ENCODE peak calls at places on chromosomes 13 and 19, in seven cellular contexts. K is mesenchymal stem cell, N is IMR-90, O is H9, R is trophoblast cell, M is neuronal stem cell, G is H1. X is an unnamed sample.

GRCh38 chr13:59863621-59864020 is 300.1 kb downstream of the DIAPH3 start:
- DNase-seq in K (no peak), N (no peak), O (no peak), R (no peak), M (no peak), G (no peak), X (no peak)

GRCh38 chr13:112683581-112683980 is 6.3 kb upstream of the ATP11A start:
- DNase-seq in K (no peak), N (no peak), O (no peak), R (no peak), M (no peak), G (no peak), X (no peak)

GRCh38 chr19:42442833-42443232 is at the start of gene CXCL17:
- DNase-seq in K (no peak), N (no peak), O (no peak), R (no peak), M (no peak), G (no peak), X (no peak)

GRCh38 chr19:49355890-49356289 is 6.3 kb downstream of the TEAD2 start:
- DNase-seq in K (no peak), N (no peak), O (no peak), R (no peak), M (no peak), G (no peak), X (no peak)

GRCh38 chr13:25691654-25692053 is 319.9 kb downstream of the ATP8A2 start:
- DNase-seq in K (no peak), N (no peak), O (no peak), R (no peak), M (no peak), G (no peak), X (no peak)

GRCh38 chr19:50300814-50301606 is 28.2 kb downstream of the KCNC3 start:
- DNase-seq in K (peak; percentile 49), N (peak; percentile 79), O (no peak), R (no peak), M (no peak), G (no peak), X (no peak)

GRCh38 chr13:111558700-111559088 is 238.3 kb downstream of the TEX29 start:
- DNase-seq in K (no peak), N (no peak), O (no peak), R (no peak), M (no peak), G (no peak), X (no peak)

GRCh38 chr19:1424182-1424955 is 13.8 kb upstream of the RPS15 start:
- DNase-seq in K (no peak), N (no peak), O (no peak), R (no peak), M (no peak), G (no peak), X (no peak)

GRCh38 chr19:1690570-1691307 is 38.3 kb upstream of the TCF3 start:
- DNase-seq in K (peak; percentile 17), N (no peak), O (peak; percentile 87), R (no peak), M (peak; percentile 57), G (peak; percentile 38), X (peak; percentile 78)

GRCh38 chr13:54912367-54912766 is 1883.8 kb downstream of the OLFM4 start:
- DNase-seq in K (no peak), N (no peak), O (no peak), R (no peak), M (no peak), G (no peak), X (no peak)

GRCh38 chr13:97648171-97648880 is 214.4 kb downstream of the RAP2A start:
- DNase-seq in K (peak; percentile 71), N (no peak), O (no peak), R (peak; percentile 64), M (no peak), G (no peak), X (no peak)

GRCh38 chr13:74251778-74252519 is 117.7 kb upstream of the KLF12 start:
- DNase-seq in K (no peak), N (no peak), O (no peak), R (no peak), M (no peak), G (no peak), X (no peak)

GRCh38 chr19:33393286-33394005 is 19.9 kb downstream of the CEBPG start:
- DNase-seq in K (no peak), N (no peak), O (no peak), R (no peak), M (no peak), G (no peak), X (no peak)

GRCh38 chr13:39870197-39870746 is 214.8 kb downstream of the COG6 start:
- DNase-seq in K (no peak), N (no peak), O (no peak), R (no peak), M (no peak), G (no peak), X (no peak)

GRCh38 chr13:59318320-59318930 is 845.3 kb downstream of the DIAPH3 start:
- DNase-seq in K (peak; percentile 72), N (peak; percentile 46), O (peak; percentile 71), R (peak; percentile 61), M (peak; percentile 84), G (peak; percentile 34), X (peak; percentile 81)

GRCh38 chr19:39341122-39341719 is 1.0 kb upstream of the SAMD4B start:
- DNase-seq in K (no peak), N (no peak), O (peak; percentile 58), R (no peak), M (no peak), G (no peak), X (no peak)

GRCh38 chr19:38837656-38838121 is 6.1 kb upstream of the ECH1 start:
- DNase-seq in K (no peak), N (peak; percentile 35), O (no peak), R (peak; percentile 88), M (no peak), G (no peak), X (peak; percentile 54)

GRCh38 chr13:46648166-46648607 is 95.2 kb downstream of the LRCH1 start:
- DNase-seq in K (peak; percentile 63), N (peak; percentile 60), O (no peak), R (no peak), M (no peak), G (no peak), X (peak; percentile 56)

GRCh38 chr13:82717249-82717648 is 1165.0 kb downstream of the SLITRK1 start:
- DNase-seq in K (peak; percentile 15), N (peak; percentile 59), O (no peak), R (no peak), M (no peak), G (no peak), X (no peak)

GRCh38 chr19:37218592-37218935 is 550 bp downstream of the ZNF383 start:
- DNase-seq in K (peak; percentile 82), N (peak; percentile 39), O (no peak), R (no peak), M (no peak), G (no peak), X (no peak)

GRCh38 chr13:48843630-48844380 is 131.9 kb upstream of the FNDC3A start:
- DNase-seq in K (peak; percentile 13), N (no peak), O (no peak), R (no peak), M (no peak), G (no peak), X (no peak)

GRCh38 chr13:77919351-77920294 is 992 bp upstream of the EDNRB start:
- DNase-seq in K (peak; percentile 61), N (peak; percentile 15), O (peak; percentile 73), R (no peak), M (peak; percentile 18), G (peak; percentile 36), X (peak; percentile 75)

GRCh38 chr19:5321851-5322681 is 18.5 kb downstream of the PTPRS start:
- DNase-seq in K (no peak), N (no peak), O (no peak), R (no peak), M (no peak), G (no peak), X (no peak)

DNA sequence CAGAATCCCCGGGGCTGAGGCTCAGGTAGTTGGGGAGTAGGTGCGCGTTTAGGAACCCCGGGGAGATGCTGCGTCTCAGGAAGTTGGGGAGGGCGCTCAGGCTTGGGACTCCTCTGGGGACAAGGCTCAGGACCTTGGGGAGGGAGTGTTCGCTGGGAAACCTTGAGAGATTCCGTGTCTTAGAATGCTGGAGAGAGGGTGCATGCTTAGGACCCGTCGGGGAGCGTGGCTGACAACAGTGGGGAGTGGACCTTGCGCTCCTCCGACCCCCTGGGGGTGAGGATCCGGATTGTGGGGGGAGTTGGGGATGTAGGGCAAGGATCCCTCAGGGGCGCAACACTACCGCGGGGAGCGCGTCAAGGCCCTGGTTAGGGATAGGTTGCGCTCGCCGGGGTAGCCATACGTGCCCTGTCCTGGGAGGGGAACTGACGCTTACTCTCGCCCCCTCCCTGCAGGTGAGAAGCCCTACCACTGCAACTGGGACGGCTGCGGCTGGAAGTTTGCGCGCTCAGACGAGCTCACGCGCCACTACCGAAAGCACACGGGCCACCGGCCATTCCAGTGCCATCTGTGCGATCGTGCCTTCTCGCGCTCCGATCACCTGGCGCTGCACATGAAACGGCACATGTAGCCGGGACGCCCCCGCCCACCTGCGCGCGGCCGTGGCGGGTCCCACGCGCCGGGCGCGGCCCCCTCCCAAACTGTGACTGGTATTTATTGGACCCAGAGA is 1.9 kb downstream of the KLF2 start:
- DNase-seq in K (peak; percentile 47), N (no peak), O (peak; percentile 67), R (no peak), M (no peak), G (no peak), X (peak; percentile 54)
- H2BK120ac ChIP-seq in K (no peak overlapping the region), N (no peak overlapping the region), O (no peak overlapping the region), R (no peak overlapping the region), M (no peak overlapping the region), G (no peak overlapping the region), X (no peak overlapping the region)

GRCh38 chr19:31567776-31568175 is 218.5 kb upstream of the TSHZ3 start:
- DNase-seq in K (no peak), N (no peak), O (no peak), R (no peak), M (no peak), G (no peak), X (no peak)
- H2BK120ac ChIP-seq in K (no peak overlapping the region), N (no peak overlapping the region), O (no peak overlapping the region), R (no peak overlapping the region), M (no peak overlapping the region), G (no peak overlapping the region), X (no peak overlapping the region)

DNA sequence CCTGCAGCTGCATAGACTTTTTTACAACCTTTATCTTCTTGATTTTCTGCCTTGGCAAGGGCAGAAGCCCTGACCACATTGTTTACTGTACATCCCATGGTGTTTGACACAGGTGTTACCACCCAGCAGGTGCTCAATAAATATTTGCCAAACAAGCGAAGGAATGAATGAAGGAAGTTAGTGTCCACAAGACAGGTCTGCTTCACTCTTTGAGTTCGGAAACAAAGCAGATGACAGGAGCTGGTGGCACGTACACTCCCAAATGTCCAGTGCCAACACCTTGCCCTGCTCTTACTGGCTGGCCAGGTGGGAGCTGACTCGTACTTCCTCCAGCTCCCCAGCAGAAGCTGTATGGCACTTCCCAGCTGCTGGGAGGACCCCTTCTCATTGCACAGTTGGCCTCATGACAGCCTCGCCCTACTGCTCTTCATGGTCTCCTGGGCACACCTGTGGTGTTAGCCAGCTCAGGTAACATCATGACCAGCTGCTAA is 22.0 kb upstream of the MUC16 start:
- DNase-seq in K (no peak), N (no peak), O (no peak), R (no peak), M (no peak), G (no peak), X (no peak)
- H2BK120ac ChIP-seq in K (no peak overlapping the region), N (no peak overlapping the region), O (no peak overlapping the region), R (no peak overlapping the region), M (no peak overlapping the region), G (no peak overlapping the region), X (no peak overlapping the region)

DNA sequence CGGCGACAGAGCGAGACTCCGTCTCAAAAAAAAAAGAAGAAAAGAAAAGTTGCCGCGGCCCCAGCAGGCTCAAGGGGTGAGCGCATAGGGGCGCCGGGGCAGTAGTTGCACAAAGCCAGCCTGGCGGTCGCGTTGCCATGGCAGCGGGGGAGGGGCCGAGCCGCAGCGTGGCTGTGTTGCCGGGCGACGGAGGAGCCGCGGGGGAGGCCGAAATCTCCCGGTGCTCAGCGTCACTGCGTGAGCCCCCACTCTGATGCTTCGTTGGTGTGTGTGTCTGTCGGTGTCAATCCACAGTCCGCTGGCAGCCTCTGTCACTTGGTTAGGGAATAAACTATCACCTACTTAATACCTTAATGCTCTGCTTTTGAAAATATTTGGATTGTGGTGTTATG is 82.9 kb upstream of the C1QTNF9B start:
- DNase-seq in K (peak; percentile 92), N (peak; percentile 82), O (peak; percentile 86), R (peak; percentile 88), M (peak; percentile 85), G (peak; percentile 38), X (peak; percentile 89)
- H2BK120ac ChIP-seq in K (no peak overlapping the region), N (peak overlapping the region; percentile 45), O (no peak overlapping the region), R (no peak overlapping the region), M (no peak overlapping the region), G (no peak overlapping the region), X (no peak overlapping the region)

X was measured in mesendoderm.